ENCODE peak calls at places on chromosome 1, in eight cellular contexts. G, V, F, P, X, D, T and C are unnamed samples.

GRCh38 chr1:203172184-203173115 is 3.2 kb downstream of the MYBPH start:
- DNase-seq in G (peak), V (peak), F (peak), P (peak), X (peak), D (peak), T (no peak), C (peak)

GRCh38 chr1:72397786-72398185 is 115.4 kb upstream of the NEGR1 start:
- DNase-seq in G (no peak), V (peak), F (no peak), P (peak), X (no peak), D (no peak), T (no peak), C (no peak)

GRCh38 chr1:2592672-2593071 is 6.1 kb downstream of the PRXL2B start:
- DNase-seq in G (no peak), V (peak), F (no peak), P (peak), X (no peak), D (no peak), T (no peak), C (no peak)

GRCh38 chr1:223269006-223269405 is 95.0 kb downstream of the SUSD4 start:
- DNase-seq in G (no peak), V (no peak), F (peak), P (no peak), X (no peak), D (no peak), T (no peak), C (no peak)

GRCh38 chr1:33004628-33005027 is 32.1 kb downstream of the AK2 start:
- DNase-seq in G (no peak), V (no peak), F (no peak), P (peak), X (no peak), D (no peak), T (no peak), C (no peak)

GRCh38 chr1:39391741-39392679 is 99.4 kb upstream of the BMP8A start:
- DNase-seq in G (no peak), V (no peak), F (peak), P (peak), X (peak), D (no peak), T (no peak), C (no peak)

GRCh38 chr1:85463666-85464496 is 1.1 kb downstream of the DDAH1 start:
- DNase-seq in G (no peak), V (peak), F (no peak), P (no peak), X (no peak), D (no peak), T (peak), C (no peak)

GRCh38 chr1:214563881-214564280 is 12.5 kb upstream of the PTPN14 start:
- DNase-seq in G (no peak), V (no peak), F (no peak), P (peak), X (no peak), D (no peak), T (no peak), C (no peak)

GRCh38 chr1:38578444-38578951 is 281.1 kb downstream of the RRAGC start:
- DNase-seq in G (no peak), V (peak), F (peak), P (no peak), X (no peak), D (no peak), T (peak), C (no peak)

GRCh38 chr1:30242722-30243465 is 480.5 kb downstream of the MATN1 start:
- DNase-seq in G (no peak), V (no peak), F (no peak), P (no peak), X (no peak), D (no peak), T (no peak), C (no peak)

GRCh38 chr1:111818081-111818480 is 62.4 kb downstream of the DDX20 start:
- DNase-seq in G (no peak), V (no peak), F (no peak), P (no peak), X (no peak), D (no peak), T (no peak), C (no peak)

GRCh38 chr1:43703836-43704235 is 3.5 kb upstream of the ST3GAL3 start:
- DNase-seq in G (no peak), V (no peak), F (no peak), P (peak), X (no peak), D (no peak), T (no peak), C (no peak)

GRCh38 chr1:38235705-38236104 is 189.1 kb upstream of the POU3F1 start:
- DNase-seq in G (no peak), V (no peak), F (no peak), P (peak), X (peak), D (no peak), T (no peak), C (no peak)

GRCh38 chr1:29260531-29260930 is 24.2 kb downstream of the PTPRU start:
- DNase-seq in G (no peak), V (no peak), F (no peak), P (no peak), X (no peak), D (no peak), T (no peak), C (no peak)